ENCODE peak calls at places on chromosomes 2 and 18, in four cellular contexts. One of them, this sample, is unnamed.

GRCh38 chr2:202149953-202150352 is 76.9 kb downstream of the KIAA2012 start:
- DNase-seq in HEK293T: no peak
- DNase-seq in amygdala: no peak
- DNase-seq in EL: no peak
- DNase-seq in this sample: no peak

GRCh38 chr18:9925795-9926194 is 12.0 kb downstream of the VAPA start:
- DNase-seq in HEK293T: no peak
- DNase-seq in amygdala: no peak
- DNase-seq in EL: no peak
- DNase-seq in this sample: no peak

GRCh38 chr2:199443589-199444130 is 14.1 kb downstream of the SATB2 start:
- DNase-seq in HEK293T: no peak
- DNase-seq in amygdala: no peak
- DNase-seq in EL: peak
- DNase-seq in this sample: no peak

GRCh38 chr18:44198296-44199284 is 482.1 kb upstream of the SETBP1 start:
- DNase-seq in HEK293T: no peak
- DNase-seq in amygdala: no peak
- DNase-seq in EL: no peak
- DNase-seq in this sample: no peak

GRCh38 chr2:172561270-172561669 is 5.4 kb downstream of the PDK1 start:
- DNase-seq in HEK293T: no peak
- DNase-seq in amygdala: no peak
- DNase-seq in EL: no peak
- DNase-seq in this sample: no peak

GRCh38 chr2:120966510-120967254 is 231.0 kb downstream of the GLI2 start:
- DNase-seq in HEK293T: no peak
- DNase-seq in amygdala: no peak
- DNase-seq in EL: no peak
- DNase-seq in this sample: no peak

GRCh38 chr2:147100406-147101035 is 744.3 kb upstream of the ACVR2A start:
- DNase-seq in HEK293T: no peak
- DNase-seq in amygdala: no peak
- DNase-seq in EL: no peak
- DNase-seq in this sample: no peak

GRCh38 chr18:75213610-75214009 is 3.0 kb downstream of the TSHZ1 start:
- DNase-seq in HEK293T: no peak
- DNase-seq in amygdala: no peak
- DNase-seq in EL: peak
- DNase-seq in this sample: no peak

GRCh38 chr18:8654482-8655451 is 45.5 kb downstream of the RAB12 start:
- DNase-seq in HEK293T: peak
- DNase-seq in amygdala: no peak
- DNase-seq in EL: peak
- DNase-seq in this sample: no peak

GRCh38 chr2:104412384-104412783 is 441.5 kb upstream of the POU3F3 start:
- DNase-seq in HEK293T: peak
- DNase-seq in amygdala: no peak
- DNase-seq in EL: no peak
- DNase-seq in this sample: no peak

GRCh38 chr2:62597323-62597722 is 91.3 kb upstream of the TMEM17 start:
- DNase-seq in HEK293T: no peak
- DNase-seq in amygdala: no peak
- DNase-seq in EL: peak
- DNase-seq in this sample: no peak